ENCODE peak calls at places on chromosomes 12 and 14, in five cellular contexts. One of them, this sample, is unnamed.
A peak's percentile ranks its signal among the peaks of the same experiment; 100 is the strongest.

GRCh38 chr14:92637228-92637627 is 111.2 kb downstream of the LGMN start:
- DNase-seq in mesothelial cell of epicardium: no peak
- DNase-seq in cardiac muscle cell: peak; percentile 33
- DNase-seq in cardiac fibroblast: no peak
- DNase-seq in endothelial cell: no peak
- DNase-seq in this sample: peak; percentile 79

GRCh38 chr12:64400041-64400440 is 4.2 kb upstream of the XPOT start:
- DNase-seq in mesothelial cell of epicardium: no peak
- DNase-seq in cardiac fibroblast: peak; percentile 83
- DNase-seq in endothelial cell: no peak
- DNase-seq in cardiac muscle cell: peak; percentile 59
- DNase-seq in this sample: no peak

GRCh38 chr14:75096959-75097358 is 27.5 kb downstream of the ZC2HC1C start:
- DNase-seq in cardiac fibroblast: no peak
- DNase-seq in mesothelial cell of epicardium: no peak
- DNase-seq in cardiac muscle cell: no peak
- DNase-seq in endothelial cell: no peak
- DNase-seq in this sample: no peak

GRCh38 chr12:88067301-88067700 is 38.1 kb upstream of the C12orf50 start:
- DNase-seq in mesothelial cell of epicardium: no peak
- DNase-seq in endothelial cell: no peak
- DNase-seq in cardiac muscle cell: peak; percentile 27
- DNase-seq in cardiac fibroblast: peak; percentile 68
- DNase-seq in this sample: no peak

GRCh38 chr14:97777622-97778021 is 980.4 kb downstream of the VRK1 start:
- DNase-seq in mesothelial cell of epicardium: no peak
- DNase-seq in cardiac muscle cell: no peak
- DNase-seq in cardiac fibroblast: no peak
- DNase-seq in endothelial cell: no peak
- DNase-seq in this sample: no peak

GRCh38 chr14:37122288-37122687 is 50.1 kb downstream of the SLC25A21 start:
- DNase-seq in endothelial cell: no peak
- DNase-seq in cardiac muscle cell: no peak
- DNase-seq in mesothelial cell of epicardium: no peak
- DNase-seq in cardiac fibroblast: peak; percentile 74
- DNase-seq in this sample: no peak

GRCh38 chr12:46680506-46680905 is 145.3 kb downstream of the SLC38A4 start:
- DNase-seq in endothelial cell: no peak
- DNase-seq in cardiac fibroblast: no peak
- DNase-seq in cardiac muscle cell: no peak
- DNase-seq in mesothelial cell of epicardium: no peak
- DNase-seq in this sample: no peak

GRCh38 chr12:24979971-24980730 is 31.2 kb upstream of the BCAT1 start:
- DNase-seq in cardiac fibroblast: no peak
- DNase-seq in cardiac muscle cell: no peak
- DNase-seq in endothelial cell: no peak
- DNase-seq in mesothelial cell of epicardium: no peak
- DNase-seq in this sample: no peak

GRCh38 chr12:103727638-103728037 is 113.4 kb downstream of the NT5DC3 start:
- DNase-seq in endothelial cell: no peak
- DNase-seq in mesothelial cell of epicardium: no peak
- DNase-seq in cardiac muscle cell: no peak
- DNase-seq in cardiac fibroblast: no peak
- DNase-seq in this sample: no peak

GRCh38 chr12:79983492-79983891 is 48.6 kb upstream of the PPP1R12A start:
- DNase-seq in mesothelial cell of epicardium: no peak
- DNase-seq in cardiac muscle cell: peak; percentile 61
- DNase-seq in cardiac fibroblast: peak; percentile 68
- DNase-seq in endothelial cell: no peak
- DNase-seq in this sample: no peak

GRCh38 chr12:95548056-95548538 is 3.2 kb downstream of the USP44 start:
- DNase-seq in cardiac muscle cell: peak; percentile 9
- DNase-seq in mesothelial cell of epicardium: no peak
- DNase-seq in endothelial cell: peak; percentile 55
- DNase-seq in cardiac fibroblast: no peak
- DNase-seq in this sample: peak; percentile 83

GRCh38 chr12:66733839-66734238 is 55.0 kb upstream of the GRIP1 start:
- DNase-seq in endothelial cell: no peak
- DNase-seq in mesothelial cell of epicardium: no peak
- DNase-seq in cardiac fibroblast: no peak
- DNase-seq in cardiac muscle cell: no peak
- DNase-seq in this sample: no peak

GRCh38 chr14:81561084-81561775 is 27.6 kb upstream of the SEL1L start:
- DNase-seq in mesothelial cell of epicardium: no peak
- DNase-seq in cardiac fibroblast: no peak
- DNase-seq in endothelial cell: no peak
- DNase-seq in cardiac muscle cell: no peak
- DNase-seq in this sample: no peak

GRCh38 chr14:31323419-31323818 is 96.9 kb downstream of the HEATR5A start:
- DNase-seq in endothelial cell: no peak
- DNase-seq in cardiac muscle cell: no peak
- DNase-seq in cardiac fibroblast: no peak
- DNase-seq in mesothelial cell of epicardium: no peak
- DNase-seq in this sample: no peak

GRCh38 chr14:31320216-31320615 is 100.1 kb downstream of the HEATR5A start:
- DNase-seq in cardiac fibroblast: no peak
- DNase-seq in mesothelial cell of epicardium: no peak
- DNase-seq in cardiac muscle cell: no peak
- DNase-seq in endothelial cell: no peak
- DNase-seq in this sample: peak; percentile 15

GRCh38 chr14:31320922-31321779 is 99.2 kb downstream of the HEATR5A start:
- DNase-seq in mesothelial cell of epicardium: no peak
- DNase-seq in endothelial cell: no peak
- DNase-seq in cardiac fibroblast: no peak
- DNase-seq in cardiac muscle cell: no peak
- DNase-seq in this sample: no peak

DNA sequence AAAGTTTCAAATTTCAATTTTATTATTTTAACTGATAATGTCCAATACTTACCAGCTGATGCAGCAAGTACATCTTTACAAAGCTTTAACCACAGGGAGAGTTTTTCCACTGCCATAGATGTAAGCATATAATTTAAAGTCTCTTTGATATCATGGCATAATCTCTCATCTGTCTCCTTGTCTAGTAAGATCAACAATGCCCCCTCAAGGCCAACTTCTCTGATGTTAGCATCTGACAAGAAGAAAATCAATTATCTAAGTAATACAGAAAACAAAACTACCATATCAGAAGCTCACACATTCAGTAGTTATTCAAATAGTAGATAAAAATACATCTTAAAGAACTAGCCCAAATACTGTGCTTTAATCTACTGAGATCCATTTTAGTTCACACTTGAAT is 94.2 kb downstream of the HEATR5A start:
- DNase-seq in cardiac fibroblast: peak; percentile 50
- DNase-seq in endothelial cell: no peak
- DNase-seq in cardiac muscle cell: peak; percentile 12
- DNase-seq in mesothelial cell of epicardium: no peak
- DNase-seq in this sample: no peak
- TF ChIP-seq CTCF in cardiac fibroblast: no peak
- TF ChIP-seq CTCF in endothelial cell: no peak
- TF ChIP-seq CTCF in cardiac muscle cell: no peak
- TF ChIP-seq CTCF in mesothelial cell of epicardium: no peak
- TF ChIP-seq CTCF in this sample: no peak

GRCh38 chr12:121796855-121797751 is 3.6 kb upstream of the RHOF start:
- DNase-seq in cardiac muscle cell: peak; percentile 89
- DNase-seq in mesothelial cell of epicardium: no peak
- DNase-seq in endothelial cell: peak; percentile 68
- DNase-seq in cardiac fibroblast: peak; percentile 90
- DNase-seq in this sample: peak; percentile 80
- TF ChIP-seq CTCF in cardiac muscle cell: peak; percentile 37
- TF ChIP-seq CTCF in mesothelial cell of epicardium: no peak
- TF ChIP-seq CTCF in endothelial cell: no peak
- TF ChIP-seq CTCF in cardiac fibroblast: peak; percentile 31
- TF ChIP-seq CTCF in this sample: no peak

GRCh38 chr12:22544038-22544979 is at the start of gene C2CD5:
- DNase-seq in mesothelial cell of epicardium: peak; percentile 88
- DNase-seq in cardiac fibroblast: peak; percentile 98
- DNase-seq in cardiac muscle cell: peak; percentile 99
- DNase-seq in endothelial cell: peak; percentile 94
- DNase-seq in this sample: peak; percentile 97
- TF ChIP-seq CTCF in mesothelial cell of epicardium: peak; percentile 20
- TF ChIP-seq CTCF in cardiac fibroblast: peak; percentile 56
- TF ChIP-seq CTCF in cardiac muscle cell: peak; percentile 33
- TF ChIP-seq CTCF in endothelial cell: peak; percentile 18
- TF ChIP-seq CTCF in this sample: peak; percentile 30

DNA sequence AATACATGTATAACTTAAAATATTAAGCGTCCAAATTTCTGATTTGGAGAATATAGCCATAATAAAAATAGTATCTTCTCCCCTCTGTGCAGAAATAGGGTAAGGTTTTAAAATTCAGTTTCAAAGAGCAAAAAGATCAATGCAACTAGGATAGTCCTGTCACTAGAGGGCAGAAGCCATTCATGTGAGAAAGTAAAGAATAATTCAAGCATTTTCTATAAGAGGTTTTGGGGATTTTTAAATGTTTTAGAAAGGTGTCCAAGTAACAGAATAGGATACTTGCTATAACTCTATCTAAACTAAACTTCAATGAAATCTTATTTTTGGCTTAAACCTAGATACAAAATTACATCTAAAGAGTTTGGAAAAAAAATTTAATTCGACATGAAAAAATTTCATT is 50.3 kb downstream of the ADAMTS20 start:
- DNase-seq in cardiac muscle cell: peak; percentile 32
- DNase-seq in mesothelial cell of epicardium: no peak
- DNase-seq in cardiac fibroblast: peak; percentile 54
- DNase-seq in endothelial cell: no peak
- DNase-seq in this sample: no peak
- TF ChIP-seq CTCF in cardiac muscle cell: peak; percentile 51
- TF ChIP-seq CTCF in mesothelial cell of epicardium: peak; percentile 42
- TF ChIP-seq CTCF in cardiac fibroblast: peak; percentile 42
- TF ChIP-seq CTCF in endothelial cell: no peak
- TF ChIP-seq CTCF in this sample: peak; percentile 19

GRCh38 chr12:115222220-115222619 is 538.2 kb upstream of the TBX3 start:
- DNase-seq in endothelial cell: no peak
- DNase-seq in cardiac muscle cell: no peak
- DNase-seq in cardiac fibroblast: no peak
- DNase-seq in mesothelial cell of epicardium: no peak
- DNase-seq in this sample: no peak
- TF ChIP-seq CTCF in endothelial cell: no peak
- TF ChIP-seq CTCF in cardiac muscle cell: no peak
- TF ChIP-seq CTCF in cardiac fibroblast: no peak
- TF ChIP-seq CTCF in mesothelial cell of epicardium: no peak
- TF ChIP-seq CTCF in this sample: no peak

GRCh38 chr12:44000309-44000952 is 164.6 kb downstream of the TMEM117 start:
- DNase-seq in cardiac fibroblast: peak; percentile 64
- DNase-seq in mesothelial cell of epicardium: no peak
- DNase-seq in cardiac muscle cell: peak; percentile 58
- DNase-seq in endothelial cell: peak; percentile 22
- DNase-seq in this sample: peak; percentile 24
- TF ChIP-seq CTCF in cardiac fibroblast: peak; percentile 75
- TF ChIP-seq CTCF in mesothelial cell of epicardium: peak; percentile 42
- TF ChIP-seq CTCF in cardiac muscle cell: peak; percentile 71
- TF ChIP-seq CTCF in endothelial cell: peak; percentile 72
- TF ChIP-seq CTCF in this sample: peak; percentile 75